ENCODE peak calls at places on chromosomes 6 and 20, in nine cellular contexts. V is cerebellum; L is activated CD4-positive, alpha-beta T cell treated with anti-CD3 and anti-CD28 coated beads, Interleukin-2, amount 10 ng/mL, durations not matched to agents 7 days and 5 days; I is heart right ventricle; M is left cardiac atrium; N is Right ventricle myocardium superior; A is NCI-H524; U is nucleus accumbens; J is astrocyte of the spinal cord. C is an unnamed sample.

GRCh38 chr6:161353208-161353613 is 79.3 kb upstream of the AGPAT4 start:
- DNase-seq in U (peak; percentile 16), V (no peak), A (no peak), I (no peak), N (no peak), L (no peak), M (no peak), J (no peak), C (no peak)

GRCh38 chr6:54621285-54621684 is 225.3 kb upstream of the FAM83B start:
- DNase-seq in N (no peak), I (no peak), L (no peak), V (no peak), J (no peak), U (no peak), A (no peak), M (no peak), C (no peak)

GRCh38 chr6:100346828-100347227 is 117.9 kb downstream of the SIM1 start:
- DNase-seq in N (no peak), L (no peak), M (no peak), V (no peak), U (no peak), J (peak; percentile 90), I (no peak), A (no peak), C (no peak)

GRCh38 chr6:111872521-111873177 is 603 bp downstream of the FYN start:
- DNase-seq in L (peak; percentile 30), V (peak; percentile 60), U (peak; percentile 60), N (peak; percentile 66), I (no peak), J (peak; percentile 66), M (peak; percentile 39), A (peak; percentile 68), C (peak; percentile 83)

GRCh38 chr6:4242593-4242992 is 107.2 kb upstream of the ECI2 start:
- DNase-seq in M (no peak), N (no peak), I (no peak), J (no peak), U (no peak), L (no peak), A (no peak), V (no peak), C (no peak)

GRCh38 chr6:113909224-113909856 is 52.2 kb downstream of the MARCKS start:
- DNase-seq in L (peak; percentile 20), I (peak; percentile 26), U (no peak), M (no peak), V (peak; percentile 57), A (peak; percentile 16), N (no peak), J (peak; percentile 75), C (no peak)

GRCh38 chr6:56962451-56962850 is 7.5 kb downstream of the BEND6 start:
- DNase-seq in U (no peak), J (peak; percentile 56), N (no peak), M (no peak), V (no peak), A (no peak), I (no peak), L (no peak), C (no peak)

GRCh38 chr20:59335401-59335800 is 35.0 kb downstream of the EDN3 start:
- DNase-seq in A (no peak), U (no peak), L (no peak), J (no peak), N (no peak), I (no peak), V (no peak), M (no peak), C (no peak)

GRCh38 chr6:33197431-33198048 is 2.9 kb downstream of the RXRB start:
- DNase-seq in V (peak; percentile 70), A (peak; percentile 45), U (no peak), L (peak; percentile 54), N (no peak), J (peak; percentile 54), I (peak; percentile 38), M (peak; percentile 49), C (no peak)

GRCh38 chr6:105609375-105609991 is 206.6 kb upstream of the PREP start:
- DNase-seq in U (no peak), M (peak; percentile 25), I (peak; percentile 37), J (peak; percentile 84), V (peak; percentile 56), N (peak; percentile 47), L (no peak), A (no peak), C (peak; percentile 61)

GRCh38 chr20:31837896-31838397 is 7.5 kb downstream of the FOXS1 start:
- DNase-seq in M (peak; percentile 27), J (peak; percentile 64), I (no peak), V (no peak), A (no peak), U (no peak), N (no peak), L (no peak), C (peak; percentile 52)

GRCh38 chr6:113137411-113137810 is 719.7 kb upstream of the MARCKS start:
- DNase-seq in N (peak; percentile 47), M (peak; percentile 27), V (no peak), L (no peak), U (no peak), I (peak; percentile 31), A (no peak), J (peak; percentile 71), C (peak; percentile 58)

GRCh38 chr6:71250050-71250689 is 38.4 kb upstream of the OGFRL1 start:
- DNase-seq in I (peak; percentile 29), U (no peak), J (peak; percentile 70), A (no peak), N (no peak), M (no peak), V (no peak), L (no peak), C (no peak)

GRCh38 chr6:34181903-34182302 is 36.0 kb upstream of the GRM4 start:
- DNase-seq in M (no peak), V (no peak), U (no peak), N (no peak), J (no peak), A (no peak), I (no peak), L (no peak), C (no peak)

GRCh38 chr6:69279805-69280204 is 517.0 kb downstream of the LMBRD1 start:
- DNase-seq in U (no peak), A (no peak), I (no peak), L (no peak), M (no peak), N (no peak), V (peak; percentile 58), J (peak; percentile 6), C (no peak)

GRCh38 chr6:38079537-38079936 is 260.0 kb downstream of the ZFAND3 start:
- DNase-seq in L (no peak), M (no peak), N (no peak), I (no peak), A (no peak), J (no peak), U (no peak), V (no peak), C (no peak)

GRCh38 chr20:64111841-64112641 is 4.7 kb upstream of the NPBWR2 start:
- DNase-seq in M (no peak), V (no peak), J (no peak), A (no peak), U (no peak), N (peak; percentile 18), L (peak; percentile 4), I (no peak), C (peak; percentile 54)

GRCh38 chr6:111423960-111424846 is 58.8 kb downstream of the REV3L start:
- DNase-seq in L (no peak), J (peak; percentile 80), U (peak; percentile 14), V (no peak), M (no peak), A (no peak), I (peak; percentile 38), N (no peak), C (peak; percentile 72)

GRCh38 chr6:79506251-79506650 is 31.0 kb downstream of the LCA5 start:
- DNase-seq in I (no peak), L (no peak), U (no peak), V (no peak), M (no peak), J (no peak), N (no peak), A (no peak), C (no peak)

GRCh38 chr20:4554346-4554745 is 167.4 kb upstream of the PRND start:
- DNase-seq in V (no peak), I (no peak), M (no peak), L (no peak), J (no peak), A (no peak), U (no peak), N (no peak), C (no peak)

GRCh38 chr20:63597651-63598478 is 23.8 kb upstream of the HELZ2 start:
- DNase-seq in I (no peak), A (no peak), U (no peak), M (no peak), N (no peak), J (no peak), L (no peak), V (no peak), C (no peak)

GRCh38 chr6:100467144-100468012 is 2.7 kb upstream of the SIM1 start:
- DNase-seq in L (no peak), M (no peak), J (no peak), A (no peak), U (no peak), I (no peak), N (no peak), V (no peak), C (no peak)

GRCh38 chr6:52389626-52390360 is 27.8 kb downstream of the PAQR8 start:
- DNase-seq in A (no peak), N (peak; percentile 61), I (no peak), V (peak; percentile 74), J (peak; percentile 46), M (peak; percentile 65), U (no peak), L (peak; percentile 70), C (no peak)

GRCh38 chr20:555933-556332 is 12.3 kb upstream of the CSNK2A1 start:
- DNase-seq in I (peak; percentile 75), M (peak; percentile 55), L (no peak), N (no peak), U (no peak), V (no peak), A (peak; percentile 40), J (no peak), C (no peak)

GRCh38 chr20:57435105-57435497 is 43.9 kb downstream of the RBM38 start:
- DNase-seq in N (no peak), I (no peak), V (no peak), M (no peak), A (no peak), L (no peak), U (no peak), J (no peak), C (no peak)

GRCh38 chr6:155347800-155348199 is 33.5 kb upstream of the TFB1M start:
- DNase-seq in J (no peak), N (no peak), V (no peak), I (no peak), U (no peak), M (no peak), L (no peak), A (no peak), C (no peak)

GRCh38 chr20:17624551-17625245 is 54.8 kb downstream of the DSTN start:
- DNase-seq in A (peak; percentile 38), L (no peak), M (no peak), J (no peak), N (peak; percentile 37), U (no peak), I (no peak), V (no peak), C (peak; percentile 54)

GRCh38 chr6:134909701-134910595 is 40.0 kb downstream of the ALDH8A1 start:
- DNase-seq in I (no peak), J (no peak), A (no peak), L (no peak), N (no peak), U (no peak), M (no peak), V (no peak), C (no peak)

GRCh38 chr20:2656471-2657117 is 4.2 kb downstream of the NOP56 start:
- DNase-seq in J (no peak), N (no peak), M (no peak), L (no peak), A (no peak), I (no peak), V (no peak), U (no peak), C (no peak)

GRCh38 chr6:151044465-151045441 is 179.3 kb downstream of the MTHFD1L start:
- DNase-seq in A (no peak), U (no peak), N (peak; percentile 69), L (no peak), M (peak; percentile 68), V (peak; percentile 37), J (peak; percentile 97), I (peak; percentile 70), C (peak; percentile 91)

GRCh38 chr6:80077067-80077466 is 29.4 kb upstream of the BCKDHB start:
- DNase-seq in M (no peak), V (no peak), N (no peak), L (no peak), J (no peak), A (no peak), U (no peak), I (no peak), C (no peak)

C was measured in sigmoid colon.